ENCODE peak calls at places on chromosome 17, in four cellular contexts. One of them, this sample, is unnamed.

GRCh38 chr17:3698139-3698538 is 2.2 kb upstream of the P2RX5 start:
- DNase-seq in colonic mucosa: no peak
- DNase-seq in PC-3: no peak
- DNase-seq in astrocyte: no peak
- DNase-seq in this sample: no peak

GRCh38 chr17:45319239-45319703 is 2.5 kb upstream of the MAP3K14 start:
- DNase-seq in astrocyte: peak; percentile 78
- DNase-seq in colonic mucosa: peak; percentile 59
- DNase-seq in PC-3: peak; percentile 99
- DNase-seq in this sample: peak; percentile 51

GRCh38 chr17:37744961-37745800 is at the start of gene HNF1B:
- DNase-seq in colonic mucosa: peak; percentile 90
- DNase-seq in PC-3: peak; percentile 31
- DNase-seq in astrocyte: no peak
- DNase-seq in this sample: no peak

GRCh38 chr17:28370035-28370743 is at the start of gene VTN:
- DNase-seq in astrocyte: no peak
- DNase-seq in PC-3: no peak
- DNase-seq in colonic mucosa: no peak
- DNase-seq in this sample: peak; percentile 25

GRCh38 chr17:1313270-1314005 is 34.0 kb downstream of the TRARG1 start:
- DNase-seq in PC-3: no peak
- DNase-seq in colonic mucosa: no peak
- DNase-seq in astrocyte: no peak
- DNase-seq in this sample: no peak

GRCh38 chr17:44113868-44114840 is 9.3 kb downstream of the HDAC5 start:
- DNase-seq in astrocyte: no peak
- DNase-seq in PC-3: no peak
- DNase-seq in colonic mucosa: no peak
- DNase-seq in this sample: no peak

GRCh38 chr17:81285179-81285878 is 9.8 kb downstream of the SLC38A10 start:
- DNase-seq in astrocyte: peak; percentile 6
- DNase-seq in colonic mucosa: peak; percentile 50
- DNase-seq in PC-3: no peak
- DNase-seq in this sample: peak; percentile 34

GRCh38 chr17:29546085-29546484 is 20.8 kb downstream of the ABHD15 start:
- DNase-seq in colonic mucosa: no peak
- DNase-seq in PC-3: no peak
- DNase-seq in astrocyte: no peak
- DNase-seq in this sample: peak; percentile 15

GRCh38 chr17:19538095-19539039 is 4.7 kb downstream of the SLC47A1 start:
- DNase-seq in colonic mucosa: no peak
- DNase-seq in astrocyte: no peak
- DNase-seq in PC-3: no peak
- DNase-seq in this sample: no peak

GRCh38 chr17:79411419-79411818 is 199.4 kb downstream of the RBFOX3 start:
- DNase-seq in astrocyte: no peak
- DNase-seq in PC-3: no peak
- DNase-seq in colonic mucosa: no peak
- DNase-seq in this sample: no peak

GRCh38 chr17:61221181-61221580 is 178.5 kb upstream of the TBX2 start:
- DNase-seq in PC-3: no peak
- DNase-seq in astrocyte: no peak
- DNase-seq in colonic mucosa: no peak
- DNase-seq in this sample: no peak

GRCh38 chr17:4788807-4789700 is at the start of gene GLTPD2:
- DNase-seq in astrocyte: no peak
- DNase-seq in colonic mucosa: no peak
- DNase-seq in PC-3: no peak
- DNase-seq in this sample: no peak

GRCh38 chr17:75486151-75486550 is 29.2 kb downstream of the CASKIN2 start:
- DNase-seq in PC-3: no peak
- DNase-seq in colonic mucosa: no peak
- DNase-seq in astrocyte: no peak
- DNase-seq in this sample: no peak

GRCh38 chr17:8056232-8056975 is 17.5 kb downstream of the ALOX15B start:
- DNase-seq in PC-3: peak; percentile 88
- DNase-seq in colonic mucosa: peak; percentile 36
- DNase-seq in astrocyte: peak; percentile 81
- DNase-seq in this sample: peak; percentile 83

GRCh38 chr17:27630607-27631408 is at the start of gene LGALS9:
- DNase-seq in astrocyte: peak; percentile 43
- DNase-seq in PC-3: peak; percentile 19
- DNase-seq in colonic mucosa: peak; percentile 83
- DNase-seq in this sample: no peak

GRCh38 chr17:1882836-1883235 is 53.0 kb downstream of the RPA1 start:
- DNase-seq in PC-3: peak; percentile 54
- DNase-seq in astrocyte: no peak
- DNase-seq in colonic mucosa: peak; percentile 32
- DNase-seq in this sample: peak; percentile 19

GRCh38 chr17:28997811-28998210 is 8.0 kb downstream of the SEZ6 start:
- DNase-seq in astrocyte: no peak
- DNase-seq in colonic mucosa: no peak
- DNase-seq in PC-3: no peak
- DNase-seq in this sample: no peak

GRCh38 chr17:38326996-38327792 is 16.6 kb downstream of the GPR179 start:
- DNase-seq in astrocyte: no peak
- DNase-seq in colonic mucosa: no peak
- DNase-seq in PC-3: no peak
- DNase-seq in this sample: no peak

GRCh38 chr17:46877466-46877865 is 26.1 kb downstream of the WNT9B start:
- DNase-seq in colonic mucosa: no peak
- DNase-seq in astrocyte: no peak
- DNase-seq in PC-3: no peak
- DNase-seq in this sample: no peak

GRCh38 chr17:73770115-73770848 is 126.0 kb upstream of the SDK2 start:
- DNase-seq in astrocyte: peak; percentile 75
- DNase-seq in PC-3: peak; percentile 60
- DNase-seq in colonic mucosa: peak; percentile 81
- DNase-seq in this sample: peak; percentile 93

GRCh38 chr17:72136692-72137550 is 16.1 kb downstream of the SOX9 start:
- DNase-seq in PC-3: peak; percentile 98
- DNase-seq in astrocyte: peak; percentile 82
- DNase-seq in colonic mucosa: no peak
- DNase-seq in this sample: peak; percentile 87

GRCh38 chr17:81422776-81423697 is 27.8 kb downstream of the BAHCC1 start:
- DNase-seq in colonic mucosa: no peak
- DNase-seq in astrocyte: peak; percentile 91
- DNase-seq in PC-3: peak; percentile 93
- DNase-seq in this sample: peak; percentile 96

GRCh38 chr17:28193241-28193640 is 125.8 kb upstream of the TMEM97 start:
- DNase-seq in PC-3: no peak
- DNase-seq in astrocyte: no peak
- DNase-seq in colonic mucosa: peak; percentile 27
- DNase-seq in this sample: no peak

GRCh38 chr17:43367588-43368242 is 31.1 kb upstream of the ARL4D start:
- DNase-seq in PC-3: peak; percentile 90
- DNase-seq in colonic mucosa: no peak
- DNase-seq in astrocyte: peak; percentile 94
- DNase-seq in this sample: peak; percentile 97

GRCh38 chr17:75684924-75685323 is 17.8 kb downstream of the SAP30BP start:
- DNase-seq in PC-3: peak; percentile 84
- DNase-seq in colonic mucosa: peak; percentile 64
- DNase-seq in astrocyte: peak; percentile 81
- DNase-seq in this sample: peak; percentile 85

GRCh38 chr17:57722704-57723043 is 22.4 kb downstream of the CCDC182 start:
- DNase-seq in PC-3: no peak
- DNase-seq in astrocyte: no peak
- DNase-seq in colonic mucosa: no peak
- DNase-seq in this sample: no peak

GRCh38 chr17:4673169-4673568 is 30.8 kb downstream of the PELP1 start:
- DNase-seq in astrocyte: no peak
- DNase-seq in colonic mucosa: no peak
- DNase-seq in PC-3: no peak
- DNase-seq in this sample: no peak

GRCh38 chr17:78808106-78808635 is 26.1 kb upstream of the CYTH1 start:
- DNase-seq in colonic mucosa: no peak
- DNase-seq in astrocyte: no peak
- DNase-seq in PC-3: peak; percentile 54
- DNase-seq in this sample: no peak

GRCh38 chr17:5126719-5127488 is 11.1 kb downstream of the USP6 start:
- DNase-seq in astrocyte: no peak
- DNase-seq in colonic mucosa: peak; percentile 14
- DNase-seq in PC-3: no peak
- DNase-seq in this sample: no peak

GRCh38 chr17:80166446-80166845 is 3.4 kb upstream of the CARD14 start:
- DNase-seq in PC-3: peak; percentile 51
- DNase-seq in colonic mucosa: no peak
- DNase-seq in astrocyte: no peak
- DNase-seq in this sample: no peak

GRCh38 chr17:38704645-38705522 is at the start of gene MLLT6:
- DNase-seq in colonic mucosa: peak; percentile 76
- DNase-seq in PC-3: peak; percentile 63
- DNase-seq in astrocyte: peak; percentile 50
- DNase-seq in this sample: peak; percentile 78

GRCh38 chr17:72192409-72193192 is 71.8 kb downstream of the SOX9 start:
- DNase-seq in astrocyte: peak; percentile 97
- DNase-seq in colonic mucosa: no peak
- DNase-seq in PC-3: peak; percentile 14
- DNase-seq in this sample: peak; percentile 86

GRCh38 chr17:45775576-45776011 is 8.5 kb upstream of the CRHR1 start:
- DNase-seq in astrocyte: no peak
- DNase-seq in colonic mucosa: no peak
- DNase-seq in PC-3: peak; percentile 46
- DNase-seq in this sample: no peak

DNA sequence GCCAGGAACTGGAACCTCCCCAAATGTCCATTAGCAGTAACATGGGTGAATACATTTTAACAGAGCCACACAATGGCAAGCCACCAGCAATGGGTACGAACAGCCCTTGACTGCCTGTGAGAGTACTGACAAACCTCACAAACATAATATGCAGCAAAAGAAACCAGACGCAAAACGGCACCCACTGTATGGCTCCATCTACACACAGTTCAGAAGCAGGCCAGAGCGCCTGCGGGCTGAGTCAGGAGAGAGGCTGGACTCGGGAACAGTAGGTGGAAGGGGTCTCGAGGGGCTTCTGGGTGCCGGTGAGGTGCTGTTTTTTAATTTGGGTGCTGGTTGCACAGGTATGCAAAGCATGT is 77.4 kb upstream of the TOB1 start:
- DNase-seq in astrocyte: no peak
- DNase-seq in PC-3: no peak
- DNase-seq in colonic mucosa: no peak
- DNase-seq in this sample: no peak
- H3K9ac ChIP-seq in astrocyte: no peak overlapping the region
- H3K9ac ChIP-seq in PC-3: no peak overlapping the region
- H3K9ac ChIP-seq in colonic mucosa: peak overlapping the region; percentile 99
- H3K9ac ChIP-seq in this sample: no peak overlapping the region

DNA sequence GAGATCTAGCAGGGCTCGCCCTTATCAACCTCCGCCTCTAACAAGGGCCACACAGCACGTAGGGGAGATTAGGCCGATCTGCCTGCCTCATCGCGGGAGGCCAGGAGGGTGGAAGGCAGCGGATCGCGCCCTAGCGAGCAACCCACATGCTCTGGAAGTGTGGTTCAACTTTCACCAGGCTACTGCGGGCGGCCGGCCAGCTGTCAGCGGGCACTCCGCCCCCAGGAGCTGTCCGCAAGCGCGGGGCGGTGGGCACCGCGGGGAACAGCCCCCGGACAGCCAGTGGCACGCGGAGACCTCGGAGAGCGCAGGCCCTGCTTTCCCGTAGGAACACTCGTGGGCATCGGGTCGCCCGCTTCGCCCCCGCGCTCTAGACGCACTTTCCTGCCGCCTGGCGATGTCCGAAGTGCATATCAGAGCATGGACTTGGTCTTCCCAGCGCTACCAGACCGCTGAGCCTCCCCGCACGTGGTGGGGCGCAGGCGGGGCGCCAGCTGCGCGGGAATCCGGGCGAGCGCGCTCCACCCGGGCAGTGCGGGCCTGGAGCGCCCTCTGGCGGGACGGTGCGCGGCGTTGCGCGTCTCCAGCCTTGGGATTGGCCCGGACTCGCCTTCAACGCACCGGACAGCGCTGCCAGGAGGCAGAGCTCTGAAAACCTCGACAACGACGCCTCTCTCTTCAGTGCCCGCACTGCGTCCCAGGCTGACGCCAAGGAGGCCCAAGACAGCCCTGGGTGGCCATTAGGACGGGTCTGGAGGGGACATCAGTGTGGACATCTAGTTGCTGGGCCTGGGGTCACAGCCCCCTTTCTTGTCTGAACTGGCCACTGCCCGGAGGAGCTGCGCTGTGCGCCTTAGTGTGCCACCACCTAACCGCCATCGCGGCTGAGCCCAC is 3.6 kb upstream of the ZNHIT3 start:
- DNase-seq in astrocyte: peak; percentile 39
- DNase-seq in PC-3: peak; percentile 73
- DNase-seq in colonic mucosa: peak; percentile 84
- DNase-seq in this sample: peak; percentile 64
- H3K4me3 ChIP-seq in astrocyte: peak overlapping the region; percentile 34
- H3K4me3 ChIP-seq in PC-3: peak overlapping the region; percentile 32
- H3K4me3 ChIP-seq in colonic mucosa: peak overlapping the region; percentile 23
- H3K4me3 ChIP-seq in this sample: peak overlapping the region; percentile 7

DNA sequence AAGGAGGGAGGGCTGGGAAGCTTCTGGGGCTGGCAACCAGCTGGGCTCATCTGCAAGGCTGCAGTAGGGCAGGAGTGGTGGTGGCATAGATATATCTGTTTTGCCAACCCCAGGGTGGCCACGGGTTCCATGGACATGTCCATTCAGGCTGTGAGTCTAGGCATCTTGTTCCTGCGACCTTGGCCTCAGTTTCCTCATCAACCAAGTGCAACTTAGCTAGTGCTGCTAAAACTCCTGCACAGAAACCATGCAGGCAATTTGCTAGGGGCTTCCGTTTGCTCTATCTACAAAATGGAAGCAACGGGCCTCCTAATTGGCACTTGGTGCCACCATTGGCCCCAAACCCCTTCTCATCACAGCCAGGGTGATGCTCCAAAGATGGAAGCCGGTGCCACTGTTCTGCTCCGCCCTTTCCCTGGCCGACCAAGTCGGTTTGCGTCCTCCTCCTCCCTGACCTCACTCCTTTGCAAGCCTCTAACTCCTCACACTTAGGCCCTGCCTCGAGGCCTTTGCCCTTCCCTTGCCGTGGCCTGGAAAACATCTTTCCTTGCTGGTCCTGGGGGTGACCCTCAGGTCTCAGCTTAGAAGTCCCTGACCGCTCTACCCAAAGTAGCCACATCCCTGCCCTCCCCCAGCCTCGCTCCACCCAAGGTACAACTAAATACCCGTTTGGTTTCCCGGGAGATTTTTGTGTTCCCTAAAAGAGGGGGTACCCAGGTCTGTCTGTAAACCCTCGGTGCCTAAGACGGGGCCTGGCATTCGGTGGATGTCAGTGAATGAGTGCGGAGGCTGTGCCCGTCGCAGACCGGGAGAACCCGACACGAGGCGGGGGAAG is 1.2 kb downstream of the SREBF1 start:
- DNase-seq in PC-3: no peak
- DNase-seq in colonic mucosa: no peak
- DNase-seq in astrocyte: no peak
- DNase-seq in this sample: no peak
- H3K9ac ChIP-seq in PC-3: peak overlapping the region; percentile 100
- H3K9ac ChIP-seq in colonic mucosa: peak overlapping the region; percentile 92
- H3K9ac ChIP-seq in astrocyte: peak overlapping the region; percentile 99
- H3K9ac ChIP-seq in this sample: peak overlapping the region; percentile 95

GRCh38 chr17:82435103-82435502 is 15.4 kb downstream of the CYBC1 start:
- DNase-seq in PC-3: no peak
- DNase-seq in astrocyte: no peak
- DNase-seq in colonic mucosa: no peak
- DNase-seq in this sample: no peak
- H3K4me3 ChIP-seq in PC-3: no peak overlapping the region
- H3K4me3 ChIP-seq in astrocyte: no peak overlapping the region
- H3K4me3 ChIP-seq in colonic mucosa: no peak overlapping the region
- H3K4me3 ChIP-seq in this sample: no peak overlapping the region

This sample was measured in fibroblast of lung.